ENCODE peak calls at places on chromosomes 5 and 9, in nine cellular contexts. U is astrocyte of the cerebellum; B is GM23338; V is PC-3; J is AG04449; S is H1; C is A673; A is CD8-positive, alpha-beta T cell; M is neural progenitor cell. E is an unnamed sample.

GRCh38 chr9:31519011-31519410 is 865.4 kb upstream of the ACO1 start:
- DNase-seq in U (no peak), B (peak), V (no peak), J (no peak), S (no peak), C (no peak), A (peak), M (no peak), E (peak)

GRCh38 chr5:173029499-173029921 is 26.6 kb upstream of the CREBRF start:
- DNase-seq in U (no peak), B (no peak), V (no peak), J (no peak), S (no peak), C (no peak), A (no peak), M (no peak), E (no peak)

GRCh38 chr9:115038138-115038537 is 79.8 kb downstream of the TNC start:
- DNase-seq in U (no peak), B (no peak), V (no peak), J (no peak), S (no peak), C (no peak), A (no peak), M (no peak), E (no peak)

GRCh38 chr5:67147768-67148167 is 48.8 kb downstream of the CD180 start:
- DNase-seq in U (peak), B (no peak), V (no peak), J (no peak), S (no peak), C (no peak), A (no peak), M (no peak), E (no peak)

GRCh38 chr9:1837453-1838084 is 177.6 kb upstream of the SMARCA2 start:
- DNase-seq in U (no peak), B (peak), V (peak), J (no peak), S (peak), C (peak), A (no peak), M (peak), E (peak)

GRCh38 chr9:101247297-101247696 is 137.5 kb downstream of the BAAT start:
- DNase-seq in U (no peak), B (no peak), V (no peak), J (no peak), S (no peak), C (no peak), A (no peak), M (no peak), E (no peak)

GRCh38 chr9:37464006-37464405 is 1.2 kb downstream of the ZBTB5 start:
- DNase-seq in U (no peak), B (no peak), V (no peak), J (no peak), S (no peak), C (no peak), A (no peak), M (no peak), E (no peak)

GRCh38 chr5:111353035-111353434 is 128.9 kb downstream of the CAMK4 start:
- DNase-seq in U (no peak), B (no peak), V (no peak), J (no peak), S (no peak), C (no peak), A (no peak), M (no peak), E (no peak)

GRCh38 chr5:128637031-128637430 is 99.0 kb upstream of the FBN2 start:
- DNase-seq in U (peak), B (no peak), V (no peak), J (peak), S (no peak), C (no peak), A (no peak), M (no peak), E (no peak)

GRCh38 chr9:122374885-122375420 is 4.1 kb downstream of the PTGS1 start:
- DNase-seq in U (no peak), B (peak), V (no peak), J (no peak), S (no peak), C (no peak), A (no peak), M (peak), E (peak)

GRCh38 chr5:91018712-91019371 is 364.3 kb downstream of the ARRDC3 start:
- DNase-seq in U (no peak), B (no peak), V (no peak), J (no peak), S (no peak), C (no peak), A (no peak), M (no peak), E (no peak)

GRCh38 chr9:134693641-134694367 is 52.2 kb downstream of the COL5A1 start:
- DNase-seq in U (no peak), B (no peak), V (no peak), J (no peak), S (no peak), C (no peak), A (no peak), M (no peak), E (no peak)

GRCh38 chr5:39716532-39716971 is 291.8 kb upstream of the DAB2 start:
- DNase-seq in U (peak), B (peak), V (peak), J (no peak), S (peak), C (peak), A (no peak), M (peak), E (peak)
- TF ChIP-seq CTCF in U (peak), B (peak), V (peak), J (peak), S (peak), C (peak), A (no peak), M (peak), E (peak)

GRCh38 chr9:105438136-105438839 is 9.5 kb upstream of the FSD1L start:
- DNase-seq in U (no peak), B (no peak), V (no peak), J (no peak), S (no peak), C (no peak), A (no peak), M (no peak), E (no peak)
- H3K4me3 ChIP-seq in U (no peak), B (no peak), V (no peak), J (no peak), S (no peak), C (no peak), A (no peak), M (no peak), E (no peak)

GRCh38 chr9:129717991-129718390 is 34.9 kb downstream of the PTGES start:
- DNase-seq in U (no peak), B (no peak), V (no peak), J (no peak), S (no peak), C (no peak), A (no peak), M (no peak), E (no peak)

GRCh38 chr9:129718647-129719046 is 34.2 kb downstream of the PTGES start:
- DNase-seq in U (no peak), B (no peak), V (no peak), J (no peak), S (no peak), C (no peak), A (no peak), M (no peak), E (no peak)

GRCh38 chr9:129720181-129720864 is 32.5 kb downstream of the PTGES start:
- DNase-seq in U (no peak), B (peak), V (peak), J (no peak), S (peak), C (no peak), A (no peak), M (peak), E (peak)

GRCh38 chr9:129720865-129721545 is 31.8 kb downstream of the PTGES start:
- DNase-seq in U (no peak), B (peak), V (peak), J (no peak), S (no peak), C (no peak), A (no peak), M (no peak), E (no peak)

DNA sequence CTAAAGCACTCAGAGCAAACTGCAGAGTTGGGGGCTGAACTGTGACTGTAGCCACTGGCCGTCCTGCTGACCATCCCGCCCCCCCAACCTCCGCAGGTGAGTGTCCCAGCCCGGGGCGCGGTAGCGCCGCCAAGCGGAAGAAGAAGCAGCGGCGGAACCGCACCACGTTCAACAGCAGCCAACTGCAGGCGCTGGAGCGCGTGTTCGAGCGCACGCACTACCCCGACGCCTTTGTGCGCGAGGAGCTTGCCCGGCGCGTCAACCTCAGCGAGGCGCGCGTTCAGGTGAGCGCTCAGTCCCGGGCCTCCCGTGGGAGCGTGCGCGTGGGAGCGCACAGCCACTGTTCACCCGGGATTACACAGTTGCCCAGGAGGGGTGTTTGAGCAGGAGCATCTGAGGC is 33.7 kb downstream of the PTGES start:
- DNase-seq in U (no peak), B (peak), V (no peak), J (no peak), S (peak), C (no peak), A (no peak), M (peak), E (no peak)
- TF ChIP-seq CTCF in U (peak), B (peak), V (no peak), J (no peak), S (peak), C (no peak), A (no peak), M (peak), E (no peak)

DNA sequence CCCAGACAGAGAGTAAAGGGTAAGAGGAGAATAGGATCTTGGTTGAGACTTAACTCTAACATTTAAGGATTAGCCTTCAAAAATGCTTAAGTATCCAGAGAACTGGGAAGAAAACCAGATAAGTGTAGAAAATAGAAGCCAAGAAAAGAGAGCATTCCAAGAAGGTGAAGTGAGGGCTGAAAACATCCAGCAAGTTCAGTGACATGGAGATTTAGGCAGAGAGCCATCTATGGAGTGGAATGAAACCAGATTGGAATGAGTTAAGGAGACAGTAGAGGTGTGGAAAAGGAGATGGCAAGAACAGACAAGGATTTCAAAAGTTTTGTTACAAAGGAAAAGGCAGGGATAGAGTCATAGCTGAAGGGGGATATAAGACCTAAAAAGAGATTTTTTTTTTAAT is 188.1 kb downstream of the TRPM3 start:
- DNase-seq in U (no peak), B (no peak), V (no peak), J (no peak), S (no peak), C (no peak), A (no peak), M (no peak), E (no peak)
- H3K4me3 ChIP-seq in U (no peak), B (no peak), V (no peak), J (no peak), S (no peak), C (no peak), A (no peak), M (no peak), E (no peak)